ENCODE peak calls at places on chromosome 20, in nine cellular contexts. N is HFFc6, E is psoas muscle, U is HFF-Myc, S is left ventricle myocardium inferior, L is GM20000, O is endothelial cell, B is cardiac muscle cell, J is Calu3. R is an unnamed sample.

GRCh38 chr20:5100684-5101347 is 18.9 kb downstream of the PCNA start:
- DNase-seq in N (peak; percentile 67), E (peak; percentile 84), U (peak; percentile 44), S (peak; percentile 76), L (peak; percentile 61), O (peak; percentile 77), B (peak; percentile 70), J (peak; percentile 67), R (peak; percentile 79)

GRCh38 chr20:45919951-45920794 is 8.2 kb upstream of the PLTP start:
- DNase-seq in N (no peak), E (peak; percentile 55), U (no peak), S (no peak), L (no peak), O (no peak), B (peak; percentile 94), J (no peak), R (no peak)

GRCh38 chr20:61230166-61230565 is 21.9 kb upstream of the CDH4 start:
- DNase-seq in N (no peak), E (no peak), U (no peak), S (no peak), L (no peak), O (no peak), B (no peak), J (no peak), R (no peak)

GRCh38 chr20:58542411-58543095 is 27.4 kb upstream of the APCDD1L start:
- DNase-seq in N (no peak), E (no peak), U (no peak), S (no peak), L (no peak), O (no peak), B (no peak), J (no peak), R (no peak)

GRCh38 chr20:32521780-32522524 is 63.2 kb downstream of the NOL4L start:
- DNase-seq in N (peak; percentile 34), E (peak; percentile 82), U (peak; percentile 16), S (peak; percentile 49), L (peak; percentile 75), O (peak; percentile 87), B (peak; percentile 72), J (peak; percentile 89), R (peak; percentile 64)

GRCh38 chr20:3106658-3107463 is 22.3 kb upstream of the AVP start:
- DNase-seq in N (no peak), E (no peak), U (no peak), S (no peak), L (no peak), O (no peak), B (no peak), J (no peak), R (peak; percentile 12)

GRCh38 chr20:35311409-35311808 is 19.2 kb upstream of the FAM83C start:
- DNase-seq in N (peak; percentile 15), E (no peak), U (no peak), S (no peak), L (no peak), O (no peak), B (no peak), J (peak; percentile 81), R (no peak)

GRCh38 chr20:21808863-21809664 is 103.6 kb downstream of the PAX1 start:
- DNase-seq in N (no peak), E (peak; percentile 64), U (no peak), S (peak; percentile 40), L (peak; percentile 46), O (peak; percentile 79), B (no peak), J (no peak), R (no peak)

GRCh38 chr20:41848180-41848579 is 230.0 kb upstream of the CHD6 start:
- DNase-seq in N (no peak), E (no peak), U (no peak), S (no peak), L (no peak), O (no peak), B (no peak), J (no peak), R (no peak)

GRCh38 chr20:54148947-54149764 is 24.6 kb downstream of the CYP24A1 start:
- DNase-seq in N (no peak), E (no peak), U (no peak), S (no peak), L (no peak), O (no peak), B (peak; percentile 7), J (peak; percentile 72), R (no peak)

GRCh38 chr20:31602779-31603441 is 2.2 kb upstream of the ID1 start:
- DNase-seq in N (peak; percentile 79), E (no peak), U (no peak), S (no peak), L (peak; percentile 76), O (no peak), B (peak; percentile 70), J (peak; percentile 84), R (peak; percentile 56)

GRCh38 chr20:13856356-13856755 is 71.5 kb downstream of the NDUFAF5 start:
- DNase-seq in N (no peak), E (no peak), U (no peak), S (no peak), L (no peak), O (no peak), B (no peak), J (no peak), R (no peak)

GRCh38 chr20:64044484-64045247 is 4.8 kb downstream of the SOX18 start:
- DNase-seq in N (peak; percentile 57), E (no peak), U (no peak), S (no peak), L (no peak), O (peak; percentile 35), B (peak; percentile 55), J (peak; percentile 50), R (no peak)

GRCh38 chr20:53737404-53738038 is 143.9 kb upstream of the ZNF217 start:
- DNase-seq in N (no peak), E (no peak), U (no peak), S (no peak), L (no peak), O (no peak), B (peak; percentile 32), J (peak; percentile 24), R (no peak)

GRCh38 chr20:60653111-60653845 is 598.8 kb upstream of the CDH4 start:
- DNase-seq in N (peak; percentile 3), E (no peak), U (no peak), S (no peak), L (no peak), O (no peak), B (no peak), J (no peak), R (no peak)

DNA sequence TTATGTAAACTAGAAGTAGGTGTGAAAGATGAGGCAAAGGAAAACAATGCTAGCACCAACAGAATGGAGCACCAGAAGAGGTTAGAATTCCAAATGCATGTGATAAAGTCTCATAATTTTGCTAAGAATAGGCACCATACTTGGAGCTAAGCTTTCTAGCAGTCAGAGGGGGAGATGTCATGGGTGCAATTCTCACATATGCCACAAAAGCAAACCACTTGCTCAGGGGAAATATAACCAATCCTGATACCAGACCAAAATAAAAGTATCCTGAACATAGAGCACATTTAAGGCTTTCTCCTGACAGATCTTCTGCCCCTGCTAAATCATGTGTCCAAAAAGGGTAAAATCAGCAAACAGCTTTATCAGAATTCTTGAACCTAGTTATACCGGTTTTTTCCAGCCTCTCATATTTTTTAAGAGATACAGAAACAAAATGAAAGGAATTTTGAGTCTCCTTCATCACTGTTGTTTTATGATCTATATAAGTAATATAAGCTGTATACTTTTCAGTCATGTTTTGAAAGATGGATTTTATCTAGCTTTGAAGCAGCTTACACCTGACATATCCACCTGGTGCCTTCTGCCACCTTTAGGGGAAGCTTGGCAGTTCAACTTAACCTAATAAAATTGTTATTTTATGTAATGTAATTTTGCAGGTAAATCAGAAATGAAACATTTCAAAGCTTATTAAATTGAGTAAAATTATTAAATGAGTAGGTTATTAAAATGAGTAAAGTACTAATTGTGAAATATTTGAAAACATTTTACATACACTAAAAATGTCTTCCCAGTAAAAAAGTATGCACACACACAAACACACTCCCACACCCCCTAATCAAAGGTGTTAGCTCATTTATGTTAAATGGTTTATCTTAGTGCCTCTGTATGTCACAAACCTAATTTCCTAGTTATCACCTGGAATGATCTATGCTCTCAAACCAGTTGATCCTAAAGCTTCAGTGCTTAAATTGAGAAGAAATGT is 2.8 kb downstream of the SPO11 start:
- DNase-seq in N (no peak), E (no peak), U (no peak), S (no peak), L (no peak), O (no peak), B (no peak), J (no peak), R (no peak)
- TF ChIP-seq CTCF in N (peak; percentile 26), E (no peak), U (peak; percentile 5), S (no peak), L (no peak), O (peak; percentile 23), B (no peak), J (peak; percentile 27), R (no peak)

GRCh38 chr20:62688083-62688482 is 20.6 kb upstream of the NTSR1 start:
- DNase-seq in N (no peak), E (no peak), U (no peak), S (no peak), L (no peak), O (no peak), B (no peak), J (no peak), R (no peak)
- TF ChIP-seq CTCF in N (no peak), E (no peak), U (no peak), S (no peak), L (no peak), O (no peak), B (no peak), J (peak; percentile 12), R (no peak)

GRCh38 chr20:295804-296203 is 1.6 kb upstream of the ZCCHC3 start:
- DNase-seq in N (no peak), E (no peak), U (no peak), S (no peak), L (no peak), O (no peak), B (no peak), J (no peak), R (no peak)

GRCh38 chr20:297925-298754 is 770 bp downstream of the ZCCHC3 start:
- DNase-seq in N (peak; percentile 71), E (peak; percentile 83), U (no peak), S (peak; percentile 68), L (peak; percentile 70), O (peak; percentile 44), B (peak; percentile 77), J (peak; percentile 45), R (peak; percentile 67)

GRCh38 chr20:298755-299391 is 1.5 kb downstream of the ZCCHC3 start:
- DNase-seq in N (no peak), E (no peak), U (no peak), S (no peak), L (no peak), O (no peak), B (no peak), J (no peak), R (no peak)

GRCh38 chr20:294602-295001 is 2.8 kb upstream of the ZCCHC3 start:
- DNase-seq in N (no peak), E (no peak), U (no peak), S (no peak), L (no peak), O (no peak), B (no peak), J (no peak), R (no peak)

GRCh38 chr20:297098-297924 is at the start of gene ZCCHC3:
- DNase-seq in N (peak; percentile 85), E (peak; percentile 95), U (peak; percentile 61), S (peak; percentile 88), L (peak; percentile 94), O (peak; percentile 82), B (peak; percentile 99), J (peak; percentile 80), R (peak; percentile 76)
- TF ChIP-seq CTCF in N (peak; percentile 39), E (peak; percentile 21), U (no peak), S (peak; percentile 26), L (no peak), O (no peak), B (peak; percentile 17), J (no peak), R (no peak)

GRCh38 chr20:44433751-44434538 is 41.7 kb upstream of the TTPAL start:
- DNase-seq in N (no peak), E (no peak), U (no peak), S (no peak), L (no peak), O (no peak), B (no peak), J (no peak), R (no peak)
- TF ChIP-seq CTCF in N (no peak), E (no peak), U (no peak), S (no peak), L (no peak), O (no peak), B (no peak), J (no peak), R (no peak)